ENCODE peak calls at places on chromosomes 13 and 19, in six cellular contexts. One of them, this sample, is unnamed.

GRCh38 chr19:1074512-1075283 is 7.7 kb downstream of the ARHGAP45 start:
- DNase-seq in fibroblast of lung: no peak
- DNase-seq in PC-3: peak; percentile 72
- DNase-seq in mammary epithelial cell: peak; percentile 51
- DNase-seq in HCT116: no peak
- DNase-seq in neural progenitor cell: no peak
- DNase-seq in this sample: no peak

GRCh38 chr19:8512115-8512967 is 1.6 kb downstream of the ZNF414 start:
- DNase-seq in neural progenitor cell: peak; percentile 33
- DNase-seq in mammary epithelial cell: peak; percentile 11
- DNase-seq in PC-3: peak; percentile 61
- DNase-seq in HCT116: peak; percentile 67
- DNase-seq in fibroblast of lung: no peak
- DNase-seq in this sample: peak; percentile 88

GRCh38 chr19:46648070-46648960 is 12.3 kb upstream of the GNG8 start:
- DNase-seq in neural progenitor cell: no peak
- DNase-seq in HCT116: no peak
- DNase-seq in fibroblast of lung: no peak
- DNase-seq in mammary epithelial cell: no peak
- DNase-seq in PC-3: no peak
- DNase-seq in this sample: peak; percentile 57

GRCh38 chr19:24086974-24087595 is at the start of gene ZNF254:
- DNase-seq in mammary epithelial cell: peak; percentile 91
- DNase-seq in fibroblast of lung: peak; percentile 96
- DNase-seq in HCT116: no peak
- DNase-seq in PC-3: peak; percentile 94
- DNase-seq in neural progenitor cell: peak; percentile 97
- DNase-seq in this sample: peak; percentile 85

GRCh38 chr19:41302624-41303351 is 7.2 kb upstream of the CCDC97 start:
- DNase-seq in HCT116: no peak
- DNase-seq in mammary epithelial cell: no peak
- DNase-seq in neural progenitor cell: no peak
- DNase-seq in PC-3: no peak
- DNase-seq in fibroblast of lung: no peak
- DNase-seq in this sample: no peak

GRCh38 chr13:114004416-114005205 is 30.7 kb upstream of the C13orf46 start:
- DNase-seq in mammary epithelial cell: no peak
- DNase-seq in HCT116: no peak
- DNase-seq in PC-3: no peak
- DNase-seq in neural progenitor cell: no peak
- DNase-seq in fibroblast of lung: peak; percentile 76
- DNase-seq in this sample: peak; percentile 97

GRCh38 chr13:24220086-24220703 is 59.7 kb downstream of the SPATA13 start:
- DNase-seq in mammary epithelial cell: peak; percentile 67
- DNase-seq in HCT116: peak; percentile 70
- DNase-seq in neural progenitor cell: peak; percentile 89
- DNase-seq in fibroblast of lung: peak; percentile 90
- DNase-seq in PC-3: peak; percentile 88
- DNase-seq in this sample: peak; percentile 94

GRCh38 chr19:30373593-30373992 is 1.4 kb downstream of the ZNF536 start:
- DNase-seq in fibroblast of lung: no peak
- DNase-seq in neural progenitor cell: peak; percentile 74
- DNase-seq in PC-3: no peak
- DNase-seq in HCT116: no peak
- DNase-seq in mammary epithelial cell: no peak
- DNase-seq in this sample: no peak

GRCh38 chr19:5498817-5499535 is 43.8 kb downstream of the ZNRF4 start:
- DNase-seq in fibroblast of lung: no peak
- DNase-seq in HCT116: no peak
- DNase-seq in PC-3: no peak
- DNase-seq in mammary epithelial cell: no peak
- DNase-seq in neural progenitor cell: peak; percentile 96
- DNase-seq in this sample: peak; percentile 52

GRCh38 chr19:6213696-6214585 is 65.8 kb downstream of the MLLT1 start:
- DNase-seq in PC-3: no peak
- DNase-seq in HCT116: no peak
- DNase-seq in neural progenitor cell: no peak
- DNase-seq in fibroblast of lung: no peak
- DNase-seq in mammary epithelial cell: no peak
- DNase-seq in this sample: peak; percentile 80

GRCh38 chr19:36115453-36116343 is at the start of gene TBCB:
- DNase-seq in PC-3: no peak
- DNase-seq in mammary epithelial cell: no peak
- DNase-seq in fibroblast of lung: peak; percentile 27
- DNase-seq in neural progenitor cell: peak; percentile 86
- DNase-seq in HCT116: no peak
- DNase-seq in this sample: no peak

GRCh38 chr13:24265453-24265852 is 43.9 kb upstream of the C1QTNF9 start:
- DNase-seq in HCT116: no peak
- DNase-seq in neural progenitor cell: no peak
- DNase-seq in PC-3: no peak
- DNase-seq in mammary epithelial cell: no peak
- DNase-seq in fibroblast of lung: no peak
- DNase-seq in this sample: no peak

GRCh38 chr19:33740811-33741396 is 55.8 kb upstream of the KCTD15 start:
- DNase-seq in fibroblast of lung: peak; percentile 24
- DNase-seq in HCT116: no peak
- DNase-seq in neural progenitor cell: peak; percentile 90
- DNase-seq in mammary epithelial cell: peak; percentile 16
- DNase-seq in PC-3: peak; percentile 45
- DNase-seq in this sample: peak; percentile 78

GRCh38 chr13:59687028-59687427 is 476.7 kb downstream of the DIAPH3 start:
- DNase-seq in mammary epithelial cell: no peak
- DNase-seq in neural progenitor cell: no peak
- DNase-seq in PC-3: no peak
- DNase-seq in HCT116: no peak
- DNase-seq in fibroblast of lung: no peak
- DNase-seq in this sample: no peak

GRCh38 chr13:98978280-98978679 is 416 bp upstream of the DOCK9 start:
- DNase-seq in PC-3: peak; percentile 69
- DNase-seq in neural progenitor cell: no peak
- DNase-seq in fibroblast of lung: peak; percentile 72
- DNase-seq in mammary epithelial cell: peak; percentile 93
- DNase-seq in HCT116: peak; percentile 15
- DNase-seq in this sample: no peak

GRCh38 chr13:98958443-98958794 is 19.4 kb downstream of the DOCK9 start:
- DNase-seq in mammary epithelial cell: no peak
- DNase-seq in PC-3: no peak
- DNase-seq in neural progenitor cell: no peak
- DNase-seq in fibroblast of lung: no peak
- DNase-seq in HCT116: no peak
- DNase-seq in this sample: no peak

GRCh38 chr19:1360818-1361461 is 22.8 kb upstream of the NDUFS7 start:
- DNase-seq in neural progenitor cell: peak; percentile 75
- DNase-seq in PC-3: no peak
- DNase-seq in mammary epithelial cell: peak; percentile 26
- DNase-seq in fibroblast of lung: peak; percentile 77
- DNase-seq in HCT116: no peak
- DNase-seq in this sample: peak; percentile 98

GRCh38 chr19:7868326-7868670 is 5.9 kb downstream of the PRR36 start:
- DNase-seq in fibroblast of lung: no peak
- DNase-seq in PC-3: peak; percentile 67
- DNase-seq in neural progenitor cell: no peak
- DNase-seq in HCT116: no peak
- DNase-seq in mammary epithelial cell: no peak
- DNase-seq in this sample: peak; percentile 65

GRCh38 chr13:37884674-37885073 is 15.1 kb upstream of the TRPC4 start:
- DNase-seq in HCT116: no peak
- DNase-seq in fibroblast of lung: no peak
- DNase-seq in mammary epithelial cell: no peak
- DNase-seq in PC-3: no peak
- DNase-seq in neural progenitor cell: no peak
- DNase-seq in this sample: no peak

GRCh38 chr13:60627071-60627686 is 230.2 kb downstream of the TDRD3 start:
- DNase-seq in mammary epithelial cell: no peak
- DNase-seq in PC-3: peak; percentile 56
- DNase-seq in HCT116: peak; percentile 19
- DNase-seq in neural progenitor cell: peak; percentile 90
- DNase-seq in fibroblast of lung: peak; percentile 2
- DNase-seq in this sample: peak; percentile 58

GRCh38 chr19:51587264-51588191 is 16.4 kb downstream of the ZNF175 start:
- DNase-seq in PC-3: no peak
- DNase-seq in HCT116: no peak
- DNase-seq in mammary epithelial cell: no peak
- DNase-seq in neural progenitor cell: no peak
- DNase-seq in fibroblast of lung: no peak
- DNase-seq in this sample: no peak

GRCh38 chr13:112104873-112105234 is 37.9 kb downstream of the SOX1 start:
- DNase-seq in PC-3: no peak
- DNase-seq in HCT116: no peak
- DNase-seq in mammary epithelial cell: no peak
- DNase-seq in neural progenitor cell: no peak
- DNase-seq in fibroblast of lung: no peak
- DNase-seq in this sample: no peak

GRCh38 chr13:112103260-112103843 is 36.4 kb downstream of the SOX1 start:
- DNase-seq in PC-3: no peak
- DNase-seq in mammary epithelial cell: no peak
- DNase-seq in neural progenitor cell: peak; percentile 76
- DNase-seq in fibroblast of lung: no peak
- DNase-seq in HCT116: no peak
- DNase-seq in this sample: no peak

GRCh38 chr13:112101360-112101930 is 34.5 kb downstream of the SOX1 start:
- DNase-seq in HCT116: no peak
- DNase-seq in neural progenitor cell: no peak
- DNase-seq in mammary epithelial cell: no peak
- DNase-seq in fibroblast of lung: no peak
- DNase-seq in PC-3: no peak
- DNase-seq in this sample: no peak

GRCh38 chr13:112103971-112104872 is 37.3 kb downstream of the SOX1 start:
- DNase-seq in neural progenitor cell: peak; percentile 99
- DNase-seq in PC-3: no peak
- DNase-seq in fibroblast of lung: no peak
- DNase-seq in mammary epithelial cell: no peak
- DNase-seq in HCT116: no peak
- DNase-seq in this sample: no peak

DNA sequence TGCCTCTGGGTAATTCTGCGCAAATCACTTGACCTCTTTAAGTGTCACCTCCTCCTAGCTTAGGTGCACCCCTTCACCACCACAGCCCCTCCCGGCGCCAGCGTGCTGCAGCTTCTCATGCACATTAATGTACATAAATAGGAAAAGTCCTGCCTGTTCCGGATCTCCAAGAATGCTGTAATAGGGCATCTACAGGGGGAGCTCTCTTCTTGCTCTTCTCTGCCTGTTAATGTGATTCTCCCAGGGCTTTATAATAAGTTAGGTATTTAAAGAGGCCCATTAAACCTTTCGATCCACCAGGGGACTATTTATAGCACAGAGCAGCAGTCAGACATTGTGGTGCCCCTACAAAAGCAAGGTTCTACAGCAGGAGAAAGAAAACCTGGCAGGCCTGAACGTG is 35.3 kb downstream of the SOX1 start:
- DNase-seq in neural progenitor cell: peak; percentile 28
- DNase-seq in fibroblast of lung: no peak
- DNase-seq in mammary epithelial cell: no peak
- DNase-seq in HCT116: peak; percentile 7
- DNase-seq in PC-3: peak; percentile 6
- DNase-seq in this sample: peak; percentile 67
- TF ChIP-seq CTCF in neural progenitor cell: peak; percentile 47
- TF ChIP-seq CTCF in fibroblast of lung: no peak
- TF ChIP-seq CTCF in mammary epithelial cell: no peak
- TF ChIP-seq CTCF in HCT116: peak; percentile 26
- TF ChIP-seq CTCF in PC-3: no peak
- TF ChIP-seq CTCF in this sample: no peak

GRCh38 chr19:15454371-15454800 is 4.6 kb upstream of the WIZ start:
- DNase-seq in mammary epithelial cell: no peak
- DNase-seq in PC-3: no peak
- DNase-seq in neural progenitor cell: no peak
- DNase-seq in fibroblast of lung: no peak
- DNase-seq in HCT116: no peak
- DNase-seq in this sample: peak; percentile 94
- H3K27me3 ChIP-seq in mammary epithelial cell: peaks cover 14% of the 10 kb centered on the region
- H3K27me3 ChIP-seq in PC-3: peaks cover 16% of the 10 kb centered on the region
- H3K27me3 ChIP-seq in neural progenitor cell: peaks cover 71% of the 10 kb centered on the region
- H3K27me3 ChIP-seq in fibroblast of lung: peaks cover 27% of the 10 kb centered on the region
- H3K27me3 ChIP-seq in HCT116: no peaks in the 10 kb centered on the region
- H3K27me3 ChIP-seq in this sample: peaks cover 30% of the 10 kb centered on the region

DNA sequence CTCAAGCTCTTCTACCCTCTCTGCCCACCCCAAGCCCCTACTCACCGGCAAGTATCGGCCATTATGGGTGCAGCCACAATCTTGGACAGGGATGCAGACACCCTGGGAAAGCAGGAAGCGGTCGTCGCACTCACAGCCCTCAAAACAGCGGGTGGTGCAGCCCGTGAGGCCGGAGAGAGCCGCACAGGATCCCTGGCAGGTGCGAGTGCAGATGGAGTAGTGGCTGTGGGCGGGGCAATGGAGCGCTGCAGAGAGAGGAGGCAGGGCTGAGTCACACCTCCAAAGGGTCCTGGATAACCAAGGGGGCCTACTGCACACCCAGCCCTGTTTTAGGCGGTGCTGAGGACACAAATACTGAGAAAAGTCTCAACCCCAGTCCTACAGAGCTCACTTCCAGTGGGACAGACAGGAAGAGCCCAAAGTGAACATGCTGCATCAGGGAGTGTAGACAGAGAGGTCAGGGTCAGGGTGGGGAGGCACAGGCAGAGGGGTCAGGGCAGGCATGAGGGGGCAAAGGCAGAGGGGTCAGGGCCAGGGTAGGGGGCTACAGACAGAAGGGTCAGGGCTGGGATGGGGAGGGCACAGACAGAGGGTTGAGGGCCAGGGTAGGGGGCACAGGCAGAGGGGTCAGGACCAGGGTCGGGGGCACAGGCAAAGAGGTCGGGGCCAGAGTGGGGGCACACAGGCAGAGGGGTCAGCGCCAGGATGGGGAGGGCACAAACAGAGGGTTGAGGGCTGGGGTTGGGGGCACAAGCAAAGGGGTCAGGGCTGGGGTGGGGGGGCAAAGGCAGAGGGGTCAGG is 24.2 kb upstream of the FBL start:
- DNase-seq in neural progenitor cell: peak; percentile 52
- DNase-seq in fibroblast of lung: no peak
- DNase-seq in mammary epithelial cell: no peak
- DNase-seq in HCT116: no peak
- DNase-seq in PC-3: no peak
- DNase-seq in this sample: peak; percentile 87
- H3K4me2 ChIP-seq in neural progenitor cell: peak overlapping the region; percentile 55
- H3K4me2 ChIP-seq in fibroblast of lung: no peak overlapping the region
- H3K4me2 ChIP-seq in mammary epithelial cell: no peak overlapping the region
- H3K4me2 ChIP-seq in HCT116: peak overlapping the region; percentile 3
- H3K4me2 ChIP-seq in PC-3: no peak overlapping the region
- H3K4me2 ChIP-seq in this sample: no peak overlapping the region

DNA sequence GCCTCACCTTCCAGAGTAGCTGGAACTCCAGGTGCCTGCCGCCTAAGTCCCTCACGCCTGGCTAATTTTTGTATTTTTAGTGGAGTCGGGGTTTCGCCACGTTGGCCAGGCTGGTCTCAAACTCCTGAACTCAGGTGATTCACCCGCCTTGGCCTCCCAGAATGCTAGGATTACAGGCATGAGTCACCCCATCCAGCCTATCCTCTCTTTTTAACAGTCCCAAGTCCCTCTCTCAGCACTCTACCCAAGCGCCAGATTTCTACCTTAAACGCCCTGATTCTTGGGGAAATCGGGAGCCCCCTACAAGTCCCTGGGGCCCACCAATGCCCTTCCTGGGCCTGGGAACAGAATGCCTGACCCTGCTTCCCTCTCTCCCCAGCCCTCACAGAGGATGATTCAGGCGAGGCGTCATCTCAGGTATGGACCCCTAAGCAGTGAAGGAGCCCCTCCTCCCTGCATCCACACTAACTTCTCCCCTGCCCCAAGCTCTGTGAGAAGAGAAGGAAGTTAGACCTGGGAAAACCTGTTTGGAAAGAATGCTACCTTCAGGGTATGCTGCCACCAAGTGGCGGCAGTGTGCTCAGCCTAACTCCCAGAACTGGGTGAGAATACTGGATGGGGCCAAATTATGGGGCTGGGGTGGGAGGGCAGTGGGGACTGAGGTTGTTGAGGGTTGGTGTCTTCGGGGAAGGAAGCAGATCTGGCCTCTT is 20.8 kb upstream of the EBI3 start:
- DNase-seq in HCT116: peak; percentile 66
- DNase-seq in PC-3: peak; percentile 50
- DNase-seq in neural progenitor cell: peak; percentile 54
- DNase-seq in mammary epithelial cell: peak; percentile 45
- DNase-seq in fibroblast of lung: no peak
- DNase-seq in this sample: peak; percentile 92
- TF ChIP-seq CTCF in HCT116: peak; percentile 76
- TF ChIP-seq CTCF in PC-3: peak; percentile 36
- TF ChIP-seq CTCF in neural progenitor cell: peak; percentile 50
- TF ChIP-seq CTCF in mammary epithelial cell: peak; percentile 37
- TF ChIP-seq CTCF in fibroblast of lung: peak; percentile 52
- TF ChIP-seq CTCF in this sample: peak; percentile 58